ENCODE peak calls at places on chromosomes 3 and 15, in eight cellular contexts. One of them, this sample, is unnamed.

GRCh38 chr3:176789281-176789705 is 408.0 kb downstream of the TBL1XR1 start:
- DNase-seq in NCI-H774: no peak
- DNase-seq in nucleus accumbens: no peak
- DNase-seq in HS-5: peak; percentile 31
- DNase-seq in Right ventricle myocardium inferior: no peak
- DNase-seq in NAMALWA: no peak
- DNase-seq in NCI-H2081: no peak
- DNase-seq in HT1080: peak; percentile 35
- DNase-seq in this sample: no peak

GRCh38 chr15:66734961-66735908 is 33.2 kb downstream of the SMAD6 start:
- DNase-seq in NCI-H774: no peak
- DNase-seq in nucleus accumbens: no peak
- DNase-seq in HS-5: no peak
- DNase-seq in Right ventricle myocardium inferior: no peak
- DNase-seq in NAMALWA: no peak
- DNase-seq in NCI-H2081: no peak
- DNase-seq in HT1080: no peak
- DNase-seq in this sample: no peak

GRCh38 chr3:24004171-24004938 is 59.3 kb downstream of the NR1D2 start:
- DNase-seq in NCI-H774: no peak
- DNase-seq in nucleus accumbens: no peak
- DNase-seq in HS-5: no peak
- DNase-seq in Right ventricle myocardium inferior: no peak
- DNase-seq in NAMALWA: no peak
- DNase-seq in NCI-H2081: no peak
- DNase-seq in HT1080: peak; percentile 55
- DNase-seq in this sample: no peak

GRCh38 chr3:182294256-182294655 is 499.0 kb upstream of the ATP11B start:
- DNase-seq in NCI-H774: no peak
- DNase-seq in nucleus accumbens: no peak
- DNase-seq in HS-5: peak; percentile 68
- DNase-seq in Right ventricle myocardium inferior: no peak
- DNase-seq in NAMALWA: no peak
- DNase-seq in NCI-H2081: no peak
- DNase-seq in HT1080: peak; percentile 81
- DNase-seq in this sample: no peak

GRCh38 chr3:111070772-111071256 is 802 bp upstream of the NECTIN3 start:
- DNase-seq in NCI-H774: no peak
- DNase-seq in nucleus accumbens: no peak
- DNase-seq in HS-5: no peak
- DNase-seq in Right ventricle myocardium inferior: no peak
- DNase-seq in NAMALWA: no peak
- DNase-seq in NCI-H2081: peak; percentile 52
- DNase-seq in HT1080: no peak
- DNase-seq in this sample: no peak

GRCh38 chr15:68372291-68372811 is 59.6 kb downstream of the ITGA11 start:
- DNase-seq in NCI-H774: no peak
- DNase-seq in nucleus accumbens: no peak
- DNase-seq in HS-5: no peak
- DNase-seq in Right ventricle myocardium inferior: no peak
- DNase-seq in NAMALWA: no peak
- DNase-seq in NCI-H2081: no peak
- DNase-seq in HT1080: peak; percentile 89
- DNase-seq in this sample: peak; percentile 19

GRCh38 chr3:77038928-77039605 is 832 bp upstream of the ROBO2 start:
- DNase-seq in NCI-H774: peak; percentile 23
- DNase-seq in nucleus accumbens: no peak
- DNase-seq in HS-5: peak; percentile 13
- DNase-seq in Right ventricle myocardium inferior: no peak
- DNase-seq in NAMALWA: no peak
- DNase-seq in NCI-H2081: no peak
- DNase-seq in HT1080: no peak
- DNase-seq in this sample: peak; percentile 61

GRCh38 chr3:183534249-183534648 is 21.3 kb downstream of the KLHL6 start:
- DNase-seq in NCI-H774: no peak
- DNase-seq in nucleus accumbens: no peak
- DNase-seq in HS-5: no peak
- DNase-seq in Right ventricle myocardium inferior: no peak
- DNase-seq in NAMALWA: no peak
- DNase-seq in NCI-H2081: no peak
- DNase-seq in HT1080: peak; percentile 34
- DNase-seq in this sample: no peak

GRCh38 chr3:42408156-42408555 is 2.3 kb downstream of the LYZL4 start:
- DNase-seq in NCI-H774: no peak
- DNase-seq in nucleus accumbens: no peak
- DNase-seq in HS-5: no peak
- DNase-seq in Right ventricle myocardium inferior: no peak
- DNase-seq in NAMALWA: no peak
- DNase-seq in NCI-H2081: no peak
- DNase-seq in HT1080: no peak
- DNase-seq in this sample: no peak

GRCh38 chr15:47813985-47814384 is 96.7 kb downstream of the SEMA6D start:
- DNase-seq in NCI-H774: no peak
- DNase-seq in nucleus accumbens: no peak
- DNase-seq in HS-5: no peak
- DNase-seq in Right ventricle myocardium inferior: no peak
- DNase-seq in NAMALWA: peak; percentile 12
- DNase-seq in NCI-H2081: no peak
- DNase-seq in HT1080: no peak
- DNase-seq in this sample: no peak

GRCh38 chr15:94834000-94834399 is 602.6 kb downstream of the MCTP2 start:
- DNase-seq in NCI-H774: no peak
- DNase-seq in nucleus accumbens: no peak
- DNase-seq in HS-5: no peak
- DNase-seq in Right ventricle myocardium inferior: no peak
- DNase-seq in NAMALWA: no peak
- DNase-seq in NCI-H2081: no peak
- DNase-seq in HT1080: no peak
- DNase-seq in this sample: no peak

GRCh38 chr15:88331291-88331690 is 74.8 kb upstream of the NTRK3 start:
- DNase-seq in NCI-H774: no peak
- DNase-seq in nucleus accumbens: no peak
- DNase-seq in HS-5: no peak
- DNase-seq in Right ventricle myocardium inferior: no peak
- DNase-seq in NAMALWA: peak; percentile 78
- DNase-seq in NCI-H2081: peak; percentile 20
- DNase-seq in HT1080: peak; percentile 46
- DNase-seq in this sample: peak; percentile 93

GRCh38 chr3:187567026-187567425 is 103.2 kb downstream of the SST start:
- DNase-seq in NCI-H774: no peak
- DNase-seq in nucleus accumbens: no peak
- DNase-seq in HS-5: no peak
- DNase-seq in Right ventricle myocardium inferior: no peak
- DNase-seq in NAMALWA: no peak
- DNase-seq in NCI-H2081: no peak
- DNase-seq in HT1080: peak; percentile 21
- DNase-seq in this sample: no peak

GRCh38 chr3:52099006-52099405 is 42.6 kb upstream of the DUSP7 start:
- DNase-seq in NCI-H774: no peak
- DNase-seq in nucleus accumbens: no peak
- DNase-seq in HS-5: no peak
- DNase-seq in Right ventricle myocardium inferior: peak; percentile 34
- DNase-seq in NAMALWA: no peak
- DNase-seq in NCI-H2081: no peak
- DNase-seq in HT1080: peak; percentile 42
- DNase-seq in this sample: no peak